ENCODE peak calls at places on chromosomes 11 and 22, in eight cellular contexts. N is fibroblast of mammary gland, J is right cardiac atrium, C is ovary, O is AG10803, A is thoracic aorta, H is epithelial cell of esophagus, M is fibroblast of villous mesenchyme. F is an unnamed sample.

GRCh38 chr11:79932612-79933011 is 491.8 kb upstream of the TENM4 start:
- DNase-seq in N (no peak), J (no peak), C (no peak), O (no peak), A (no peak), H (peak), M (no peak), F (no peak)

GRCh38 chr11:107591098-107591445 is at the start of gene ELMOD1:
- DNase-seq in N (peak), J (peak), C (peak), O (peak), A (no peak), H (peak), M (peak), F (peak)

GRCh38 chr11:88312665-88313064 is 24.9 kb downstream of the CTSC start:
- DNase-seq in N (peak), J (no peak), C (no peak), O (peak), A (no peak), H (no peak), M (peak), F (no peak)

GRCh38 chr11:79167510-79168188 is 273.2 kb downstream of the TENM4 start:
- DNase-seq in N (peak), J (no peak), C (no peak), O (no peak), A (no peak), H (peak), M (no peak), F (no peak)

GRCh38 chr11:58178444-58178843 is 10.4 kb upstream of the OR9Q2 start:
- DNase-seq in N (no peak), J (no peak), C (no peak), O (no peak), A (no peak), H (no peak), M (no peak), F (no peak)

GRCh38 chr11:118341749-118342489 is 586 bp downstream of the CD3D start:
- DNase-seq in N (no peak), J (no peak), C (no peak), O (no peak), A (no peak), H (peak), M (no peak), F (no peak)

GRCh38 chr11:106763516-106763915 is 254.8 kb downstream of the GUCY1A2 start:
- DNase-seq in N (no peak), J (no peak), C (no peak), O (no peak), A (no peak), H (no peak), M (no peak), F (no peak)

GRCh38 chr11:128550967-128551522 is 36.3 kb downstream of the ETS1 start:
- DNase-seq in N (no peak), J (no peak), C (no peak), O (no peak), A (no peak), H (no peak), M (no peak), F (peak)

GRCh38 chr11:61787928-61788491 is 4.4 kb downstream of the TMEM258 start:
- DNase-seq in N (peak), J (no peak), C (no peak), O (peak), A (no peak), H (peak), M (peak), F (no peak)

GRCh38 chr22:38924197-38924952 is 33.0 kb upstream of the APOBEC3A start:
- DNase-seq in N (peak), J (peak), C (peak), O (peak), A (peak), H (peak), M (peak), F (peak)

GRCh38 chr11:135002236-135002635 is 590.2 kb upstream of the B3GAT1 start:
- DNase-seq in N (no peak), J (no peak), C (no peak), O (no peak), A (no peak), H (no peak), M (no peak), F (no peak)

GRCh38 chr11:95920460-95921105 is 3.3 kb downstream of the MTMR2 start:
- DNase-seq in N (peak), J (no peak), C (no peak), O (peak), A (no peak), H (peak), M (peak), F (no peak)

GRCh38 chr11:58004664-58005063 is 19.0 kb upstream of the OR9Q1 start:
- DNase-seq in N (no peak), J (no peak), C (no peak), O (no peak), A (no peak), H (no peak), M (peak), F (no peak)

GRCh38 chr11:120060512-120060911 is 77.4 kb downstream of the TRIM29 start:
- DNase-seq in N (no peak), J (no peak), C (no peak), O (no peak), A (no peak), H (no peak), M (no peak), F (no peak)

GRCh38 chr22:50089231-50090140 is at the start of gene MOV10L1:
- DNase-seq in N (peak), J (peak), C (peak), O (peak), A (no peak), H (peak), M (no peak), F (no peak)

GRCh38 chr22:27867114-27867957 is 51.7 kb downstream of the PITPNB start:
- DNase-seq in N (no peak), J (no peak), C (no peak), O (no peak), A (no peak), H (peak), M (peak), F (no peak)

GRCh38 chr11:128497057-128497957 is 90.1 kb downstream of the ETS1 start:
- DNase-seq in N (peak), J (no peak), C (peak), O (peak), A (no peak), H (peak), M (peak), F (peak)

GRCh38 chr11:68016904-68017817 is 7.0 kb downstream of the ALDH3B1 start:
- DNase-seq in N (no peak), J (no peak), C (no peak), O (no peak), A (no peak), H (no peak), M (no peak), F (no peak)

GRCh38 chr11:32892355-32893090 is at the start of gene QSER1:
- DNase-seq in N (peak), J (peak), C (peak), O (peak), A (peak), H (peak), M (peak), F (peak)

GRCh38 chr22:27238935-27239510 is 562.5 kb downstream of the MN1 start:
- DNase-seq in N (peak), J (peak), C (peak), O (peak), A (peak), H (peak), M (peak), F (peak)

DNA sequence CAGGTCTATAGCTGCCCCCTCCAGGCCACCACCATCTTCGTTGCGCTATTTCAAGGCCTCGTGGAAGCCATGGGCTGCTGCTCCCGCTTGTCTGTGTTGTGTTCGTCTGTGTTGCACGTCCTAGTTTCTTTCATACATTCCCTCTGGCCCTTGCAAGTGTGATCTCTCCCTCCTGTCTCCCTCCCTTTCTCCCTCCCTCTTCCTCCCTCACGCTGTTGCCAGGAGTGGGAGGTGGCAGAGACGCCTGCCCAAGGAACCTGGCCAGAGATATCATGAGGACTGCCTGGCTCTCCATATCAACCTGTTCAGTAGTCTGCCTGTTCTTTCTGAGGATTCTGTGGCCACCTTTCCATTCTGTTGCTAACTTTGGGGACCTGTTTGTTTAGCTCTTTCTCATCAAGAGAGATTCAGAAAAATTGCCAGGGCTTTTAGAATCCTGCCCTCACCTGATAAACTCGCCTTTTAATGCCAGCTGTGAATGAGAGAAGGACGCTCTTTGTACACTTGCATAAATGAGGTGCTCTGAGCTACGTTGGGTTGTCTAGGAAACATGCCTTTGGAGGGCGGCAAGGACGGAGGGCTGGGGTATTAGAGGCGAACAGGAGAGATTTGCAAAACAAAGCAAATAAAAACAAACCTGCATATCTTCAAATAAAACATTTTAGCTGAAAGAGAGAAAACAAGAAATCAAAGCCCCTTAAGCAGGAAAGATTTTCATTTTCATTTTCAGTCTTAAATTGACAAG is 185.2 kb downstream of the TBC1D22A start:
- DNase-seq in N (no peak), J (no peak), C (no peak), O (no peak), A (no peak), H (no peak), M (no peak), F (no peak)
- H3K4me3 ChIP-seq in N (no peak), J (no peak), C (no peak), O (no peak), A (no peak), H (no peak), M (no peak), F (no peak)

GRCh38 chr11:65445604-65446445 is 23.2 kb downstream of the NEAT1 start:
- DNase-seq in N (peak), J (peak), C (no peak), O (peak), A (no peak), H (peak), M (peak), F (peak)
- H3K4me3 ChIP-seq in N (no peak), J (no peak), C (no peak), O (no peak), A (no peak), H (no peak), M (no peak), F (no peak)

DNA sequence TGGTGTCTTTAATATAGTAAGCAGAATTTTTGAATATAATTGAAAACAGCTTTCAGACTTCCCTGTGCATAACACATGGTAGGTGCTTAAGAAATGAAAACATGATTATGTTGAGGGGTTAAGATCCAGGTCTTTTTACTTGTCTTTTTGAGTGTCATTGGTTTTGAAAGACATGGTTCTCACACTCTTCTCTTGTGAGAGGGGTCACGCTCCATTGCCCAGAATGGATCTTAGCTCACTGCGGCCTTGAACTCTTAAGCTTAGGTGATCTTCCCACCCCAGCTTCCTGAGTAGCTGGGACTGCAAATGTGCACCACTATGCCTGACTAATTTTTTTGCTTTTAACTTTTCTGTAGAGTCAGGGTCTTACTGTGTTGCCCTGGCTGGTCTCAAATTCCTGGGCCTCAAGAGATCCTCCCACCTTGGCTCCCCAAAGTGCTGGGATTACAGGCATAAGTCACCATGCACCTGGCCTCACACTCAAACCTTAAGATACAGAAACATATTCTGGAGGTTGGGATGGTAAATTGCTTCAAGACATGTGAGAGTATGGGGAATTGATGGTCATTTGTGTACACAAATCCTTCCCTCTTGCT is 1.4 kb downstream of the SPCS2 start:
- DNase-seq in N (no peak), J (no peak), C (no peak), O (no peak), A (no peak), H (no peak), M (no peak), F (no peak)
- H3K4me3 ChIP-seq in N (peak), J (peak), C (peak), O (peak), A (peak), H (peak), M (peak), F (peak)

DNA sequence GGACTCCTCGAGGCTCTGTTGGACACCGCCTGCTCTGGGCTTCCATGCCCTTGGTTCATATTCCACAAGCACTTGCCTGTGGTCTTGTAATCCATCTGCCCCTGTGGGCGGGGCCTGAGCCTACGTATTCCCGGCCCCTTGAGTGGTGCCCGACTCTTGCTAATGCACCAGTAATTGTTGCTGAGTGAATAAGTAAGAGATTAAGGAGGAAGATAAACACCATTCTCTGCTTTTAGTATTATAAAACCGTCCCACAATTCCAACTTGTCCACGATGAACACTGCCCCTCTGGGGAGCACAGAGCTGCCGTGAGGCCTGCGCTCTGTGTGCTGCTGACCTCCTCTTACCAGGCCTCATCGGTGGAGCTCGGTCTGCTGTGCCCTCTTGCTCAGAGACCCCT is 50.3 kb downstream of the MICAL2 start:
- DNase-seq in N (no peak), J (peak), C (no peak), O (no peak), A (no peak), H (no peak), M (peak), F (no peak)
- H3K4me3 ChIP-seq in N (no peak), J (no peak), C (no peak), O (no peak), A (peak), H (no peak), M (no peak), F (no peak)

GRCh38 chr11:66970808-66971442 is 4.2 kb upstream of the C11orf86 start:
- DNase-seq in N (peak), J (peak), C (peak), O (peak), A (peak), H (peak), M (peak), F (peak)
- H3K4me3 ChIP-seq in N (no peak), J (no peak), C (no peak), O (no peak), A (peak), H (no peak), M (no peak), F (no peak)

DNA sequence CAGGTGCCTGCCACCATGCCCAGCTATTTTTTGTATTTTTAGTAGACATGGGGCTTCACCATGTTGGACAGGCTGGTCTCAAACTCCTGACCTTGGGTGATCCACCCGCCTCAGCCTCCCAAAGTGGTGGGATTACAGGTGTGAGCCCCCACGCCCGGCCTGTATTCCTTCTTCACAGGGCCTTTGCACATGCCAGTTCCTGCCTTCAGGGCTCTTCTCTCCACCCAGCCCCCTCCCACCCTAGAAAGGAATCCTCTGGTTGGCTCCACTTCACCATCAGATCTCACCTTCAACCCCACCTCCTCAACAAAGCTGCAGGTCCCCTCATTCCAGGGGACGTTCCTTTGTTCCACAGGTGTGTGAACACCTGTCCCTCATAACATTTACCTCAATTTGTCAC is 2.0 kb downstream of the POLR3H start:
- DNase-seq in N (no peak), J (no peak), C (no peak), O (no peak), A (no peak), H (no peak), M (no peak), F (no peak)
- H3K4me3 ChIP-seq in N (no peak), J (no peak), C (no peak), O (no peak), A (no peak), H (no peak), M (no peak), F (no peak)

GRCh38 chr22:36257948-36258674 is 5.2 kb downstream of the APOL1 start:
- DNase-seq in N (no peak), J (no peak), C (no peak), O (no peak), A (no peak), H (no peak), M (no peak), F (no peak)
- H3K4me3 ChIP-seq in N (no peak), J (no peak), C (no peak), O (no peak), A (no peak), H (no peak), M (no peak), F (no peak)

GRCh38 chr11:35141538-35141937 is 2.6 kb downstream of the CD44 start:
- DNase-seq in N (no peak), J (peak), C (no peak), O (peak), A (no peak), H (no peak), M (no peak), F (peak)

GRCh38 chr11:35139883-35140282 is 912 bp downstream of the CD44 start:
- DNase-seq in N (no peak), J (peak), C (no peak), O (peak), A (no peak), H (peak), M (no peak), F (no peak)

GRCh38 chr11:35142481-35143207 is 3.7 kb downstream of the CD44 start:
- DNase-seq in N (peak), J (no peak), C (no peak), O (peak), A (no peak), H (peak), M (no peak), F (no peak)

GRCh38 chr11:35138949-35139881 is at the start of gene CD44:
- DNase-seq in N (peak), J (peak), C (peak), O (peak), A (peak), H (peak), M (peak), F (peak)

DNA sequence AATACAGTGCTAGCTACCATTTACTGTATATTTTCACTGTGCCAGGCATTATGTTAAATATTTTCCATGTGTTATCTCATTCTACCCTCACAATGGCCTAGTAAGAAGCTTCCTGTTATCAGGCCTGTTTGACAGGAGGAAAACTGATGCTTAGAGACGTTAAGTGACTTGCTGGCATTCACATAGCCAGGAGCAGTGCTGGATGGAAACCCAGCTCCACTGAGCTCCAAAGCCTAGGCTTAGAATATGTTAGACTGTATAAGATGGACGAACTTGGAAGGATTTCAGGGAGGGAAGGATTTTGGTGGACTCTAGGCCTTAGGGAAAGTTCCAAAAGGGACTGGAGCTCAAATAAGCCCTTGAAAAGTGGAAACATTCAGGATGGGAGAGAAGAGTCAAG is 2.1 kb downstream of the CD44 start:
- DNase-seq in N (no peak), J (no peak), C (no peak), O (no peak), A (no peak), H (no peak), M (no peak), F (no peak)
- H3K4me3 ChIP-seq in N (peak), J (peak), C (peak), O (peak), A (peak), H (peak), M (peak), F (peak)

F was measured in sigmoid colon.